ENCODE peak calls at places on chromosome 19, in six cellular contexts. B, I, G, P, U and O are unnamed samples.

GRCh38 chr19:34325961-34326360 is 39.0 kb upstream of the GPI start:
- DNase-seq in B (no peak), I (no peak), G (no peak), P (no peak), U (no peak), O (no peak)

GRCh38 chr19:48513289-48514122 is 1.9 kb upstream of the LMTK3 start:
- DNase-seq in B (peak), I (peak), G (peak), P (peak), U (no peak), O (peak)

GRCh38 chr19:52963229-52963760 is 614 bp upstream of the ZNF816 start:
- DNase-seq in B (peak), I (no peak), G (no peak), P (no peak), U (peak), O (peak)

GRCh38 chr19:782195-783043 is 14.8 kb upstream of the PTBP1 start:
- DNase-seq in B (no peak), I (peak), G (no peak), P (no peak), U (no peak), O (no peak)

GRCh38 chr19:51450730-51451307 is 7.4 kb downstream of the SIGLEC8 start:
- DNase-seq in B (no peak), I (no peak), G (no peak), P (no peak), U (no peak), O (no peak)

GRCh38 chr19:53037101-53038097 is 7.1 kb upstream of the ERVV-2 start:
- DNase-seq in B (peak), I (no peak), G (peak), P (no peak), U (no peak), O (no peak)

GRCh38 chr19:3358919-3359849 is 7.2 kb upstream of the NFIC start:
- DNase-seq in B (peak), I (no peak), G (peak), P (peak), U (peak), O (no peak)

GRCh38 chr19:36805364-36805763 is 32.8 kb upstream of the ZNF850 start:
- DNase-seq in B (no peak), I (no peak), G (no peak), P (no peak), U (no peak), O (no peak)

GRCh38 chr19:38745316-38745715 is 1.0 kb upstream of the CAPN12 start:
- DNase-seq in B (no peak), I (no peak), G (no peak), P (no peak), U (peak), O (no peak)

GRCh38 chr19:35822579-35822978 is 9.9 kb upstream of the PRODH2 start:
- DNase-seq in B (no peak), I (no peak), G (no peak), P (no peak), U (no peak), O (no peak)

GRCh38 chr19:27925202-27925601 is 1287.7 kb downstream of the UQCRFS1 start:
- DNase-seq in B (no peak), I (no peak), G (no peak), P (no peak), U (no peak), O (no peak)

GRCh38 chr19:10517760-10518443 is 655 bp upstream of the S1PR5 start:
- DNase-seq in B (peak), I (no peak), G (peak), P (no peak), U (no peak), O (no peak)

GRCh38 chr19:35141627-35142401 is 1.2 kb upstream of the FXYD7 start:
- DNase-seq in B (no peak), I (no peak), G (no peak), P (no peak), U (peak), O (no peak)

GRCh38 chr19:17332677-17333581 is 1.7 kb downstream of the ANO8 start:
- DNase-seq in B (no peak), I (no peak), G (no peak), P (no peak), U (no peak), O (peak)

GRCh38 chr19:45475537-45476348 is 7.9 kb downstream of the FOSB start:
- DNase-seq in B (no peak), I (no peak), G (no peak), P (no peak), U (no peak), O (no peak)

GRCh38 chr19:46745521-46746280 is at the start of gene FKRP:
- DNase-seq in B (peak), I (no peak), G (peak), P (no peak), U (peak), O (no peak)

GRCh38 chr19:34300962-34301361 is 46.6 kb downstream of the GARRE1 start:
- DNase-seq in B (no peak), I (no peak), G (no peak), P (no peak), U (no peak), O (peak)